ENCODE peak calls at places on chromosomes 12 and 14, in ten cellular contexts. G, S, U, T, L, R, Q, B, Y and O are unnamed samples.

GRCh38 chr14:61625171-61625570 is 70.1 kb upstream of the HIF1A start:
- DNase-seq in S (no peak), U (no peak), B (no peak), Q (no peak), T (no peak), G (no peak), Y (peak), R (no peak), L (no peak), O (no peak)

GRCh38 chr12:98002887-98003493 is 512.4 kb upstream of the TMPO start:
- DNase-seq in B (no peak), G (peak), S (no peak), R (no peak), Y (peak), U (peak), Q (peak), L (no peak), T (peak), O (peak)

GRCh38 chr12:131103614-131104463 is 150.1 kb downstream of the ADGRD1 start:
- DNase-seq in B (no peak), G (no peak), Q (no peak), Y (no peak), R (no peak), S (peak), L (peak), T (no peak), U (no peak), O (peak)

GRCh38 chr12:109308534-109309440 is at the start of gene FOXN4:
- DNase-seq in T (no peak), G (no peak), Y (no peak), U (no peak), B (no peak), L (no peak), Q (no peak), R (no peak), S (no peak), O (peak)

GRCh38 chr12:51666696-51667095 is 75.7 kb downstream of the SCN8A start:
- DNase-seq in B (no peak), Y (no peak), G (no peak), L (no peak), S (no peak), R (no peak), Q (no peak), U (no peak), T (no peak), O (no peak)

GRCh38 chr14:63542231-63542999 is 762 bp downstream of the PPP2R5E start:
- DNase-seq in S (no peak), Y (peak), G (peak), U (peak), T (no peak), B (no peak), Q (peak), R (peak), L (no peak), O (peak)

GRCh38 chr12:83796527-83796926 is 1109.8 kb downstream of the TMTC2 start:
- DNase-seq in B (no peak), U (peak), Y (no peak), Q (no peak), R (no peak), S (no peak), L (no peak), G (no peak), T (no peak), O (peak)

GRCh38 chr12:94100990-94101901 is 47.1 kb upstream of the PLXNC1 start:
- DNase-seq in R (peak), B (peak), Y (peak), U (peak), L (peak), Q (peak), S (peak), G (peak), T (peak), O (peak)

GRCh38 chr14:88321692-88322504 is 1.2 kb downstream of the KCNK10 start:
- DNase-seq in T (no peak), S (no peak), U (no peak), Y (no peak), L (no peak), Q (no peak), B (no peak), G (no peak), R (no peak), O (no peak)

GRCh38 chr12:70692681-70693288 is 55.6 kb upstream of the PTPRB start:
- DNase-seq in Q (no peak), Y (peak), G (no peak), S (no peak), U (peak), B (no peak), L (no peak), T (no peak), R (no peak), O (no peak)

GRCh38 chr12:68871899-68872298 is 61.1 kb downstream of the CPM start:
- DNase-seq in R (no peak), U (no peak), S (no peak), B (no peak), T (no peak), Q (no peak), L (no peak), G (no peak), Y (no peak), O (peak)

GRCh38 chr12:114679942-114680341 is 4.0 kb downstream of the TBX3 start:
- DNase-seq in U (no peak), L (no peak), Q (no peak), T (no peak), R (no peak), S (no peak), G (no peak), B (no peak), Y (peak), O (no peak)

GRCh38 chr14:95140060-95140858 is 17.1 kb downstream of the DICER1 start:
- DNase-seq in T (no peak), Q (no peak), S (no peak), G (no peak), U (peak), B (no peak), Y (peak), L (no peak), R (no peak), O (no peak)

GRCh38 chr14:39276579-39277114 is 42.9 kb downstream of the MIA2 start:
- DNase-seq in G (no peak), Q (no peak), B (no peak), S (no peak), T (no peak), U (no peak), Y (no peak), L (no peak), R (no peak), O (no peak)